ENCODE peak calls at places on chromosomes 16 and 17, in four cellular contexts. W is H1, B is IMR-90, Z is PC-9. G is an unnamed sample.
A peak's percentile ranks its signal among the peaks of the same experiment; 100 is the strongest.

GRCh38 chr16:1917056-1917664 is 1.1 kb downstream of the HS3ST6 start:
- DNase-seq in B (no peak), W (no peak), Z (no peak), G (no peak)

GRCh38 chr16:47016700-47017133 is 43.2 kb upstream of the DNAJA2 start:
- DNase-seq in W (no peak), B (no peak), Z (no peak), G (no peak)

GRCh38 chr16:35142809-35143192 is 1683.4 kb downstream of the TP53TG3F start:
- DNase-seq in Z (no peak), W (no peak), B (no peak), G (no peak)

GRCh38 chr16:88561485-88562369 is 8.5 kb upstream of the ZC3H18 start:
- DNase-seq in B (peak; percentile 43), Z (peak; percentile 60), W (peak; percentile 74), G (no peak)

GRCh38 chr16:87808108-87808507 is 42.3 kb upstream of the KLHDC4 start:
- DNase-seq in Z (no peak), W (no peak), B (no peak), G (no peak)

GRCh38 chr17:61635913-61636432 is 45.0 kb upstream of the NACA2 start:
- DNase-seq in Z (peak; percentile 36), B (peak; percentile 66), W (peak; percentile 66), G (no peak)

GRCh38 chr16:23823475-23824407 is 12.0 kb upstream of the PRKCB start:
- DNase-seq in Z (no peak), W (no peak), B (no peak), G (no peak)

GRCh38 chr17:81241203-81241602 is 2.1 kb downstream of the NDUFAF8 start:
- DNase-seq in B (no peak), Z (no peak), W (no peak), G (no peak)

GRCh38 chr16:57689772-57690558 is 4.6 kb upstream of the DRC7 start:
- DNase-seq in Z (no peak), W (no peak), B (no peak), G (no peak)

GRCh38 chr17:46013502-46014165 is 14.6 kb downstream of the STH start:
- DNase-seq in W (no peak), Z (no peak), B (peak; percentile 70), G (no peak)

GRCh38 chr16:67162439-67163163 is 1.9 kb upstream of the HSF4 start:
- DNase-seq in Z (no peak), W (peak; percentile 71), B (no peak), G (no peak)

GRCh38 chr17:32110596-32110995 is 31.7 kb upstream of the RHOT1 start:
- DNase-seq in B (no peak), Z (no peak), W (peak; percentile 45), G (no peak)

GRCh38 chr16:82252582-82252981 is 82.6 kb upstream of the MPHOSPH6 start:
- DNase-seq in B (no peak), W (no peak), Z (no peak), G (no peak)

GRCh38 chr17:4919511-4920047 is 12.5 kb upstream of the GP1BA start:
- DNase-seq in W (no peak), Z (no peak), B (no peak), G (no peak)

GRCh38 chr16:82649766-82650165 is 23.0 kb downstream of the CDH13 start:
- DNase-seq in Z (no peak), B (peak; percentile 57), W (no peak), G (no peak)

GRCh38 chr16:54976651-54977200 is 46.1 kb downstream of the IRX5 start:
- DNase-seq in W (no peak), Z (no peak), B (no peak), G (no peak)

GRCh38 chr17:28901866-28902818 is 737 bp downstream of the DHRS13 start:
- DNase-seq in Z (no peak), W (no peak), B (no peak), G (no peak)

GRCh38 chr17:65593870-65594584 is 32.6 kb upstream of the AXIN2 start:
- DNase-seq in B (peak; percentile 13), Z (no peak), W (no peak), G (no peak)

GRCh38 chr17:44549736-44550135 is 7.5 kb upstream of the FZD2 start:
- DNase-seq in B (no peak), W (no peak), Z (no peak), G (no peak)

GRCh38 chr17:11356371-11356770 is 115.4 kb downstream of the SHISA6 start:
- DNase-seq in Z (no peak), W (no peak), B (no peak), G (no peak)

DNA sequence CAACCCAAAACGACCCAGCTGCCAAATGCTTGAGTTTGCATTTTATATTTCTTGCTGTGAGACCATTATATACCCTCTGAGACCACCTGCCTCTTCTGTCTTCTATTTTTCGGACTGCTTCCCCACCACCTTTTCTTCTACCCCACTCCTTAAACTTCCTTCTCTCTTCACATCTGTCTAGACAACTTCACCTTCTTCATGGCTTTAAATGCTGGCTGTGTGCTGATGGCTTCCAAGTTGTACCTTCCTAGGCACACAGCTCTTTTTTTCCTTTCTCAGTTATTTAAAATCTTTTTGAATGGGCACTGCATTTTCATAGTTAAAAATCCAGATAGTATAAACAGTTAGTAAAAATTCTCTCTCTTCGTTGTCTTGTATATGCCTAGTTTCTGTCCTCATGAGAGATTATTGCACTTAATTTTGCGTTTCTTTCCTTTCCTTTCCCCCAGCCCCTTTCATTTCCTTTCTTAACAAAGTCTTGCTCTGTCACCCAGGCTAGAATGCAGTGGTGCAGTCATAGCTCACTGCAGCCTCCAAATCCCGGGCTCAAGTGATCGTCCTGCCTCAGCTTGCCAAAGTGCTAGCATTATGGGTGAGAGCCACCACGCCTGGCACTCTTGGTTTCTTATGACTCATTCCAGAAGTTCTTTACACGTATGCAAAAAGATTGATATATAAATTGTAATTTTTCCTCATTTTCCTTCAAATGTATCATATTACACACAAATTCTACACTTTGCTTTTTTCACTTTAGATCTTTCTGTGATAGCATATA is 114.3 kb downstream of the NPIPB5 start:
- DNase-seq in B (no peak), W (peak; percentile 37), Z (no peak), G (peak; percentile 73)
- H3K27ac ChIP-seq in B (no peak overlapping the region), W (no peak overlapping the region), Z (no peak overlapping the region), G (peak overlapping the region; percentile 53)

GRCh38 chr17:74761419-74761818 is 13.0 kb downstream of the NHERF1 start:
- DNase-seq in B (no peak), W (no peak), Z (no peak), G (no peak)
- H3K27ac ChIP-seq in B (no peak overlapping the region), W (peak overlapping the region; percentile 51), Z (no peak overlapping the region), G (peak overlapping the region; percentile 85)

GRCh38 chr17:42512733-42513251 is 23.2 kb upstream of the NAGLU start:
- DNase-seq in Z (no peak), W (no peak), B (peak; percentile 56), G (no peak)
- H3K27ac ChIP-seq in Z (no peak overlapping the region), W (no peak overlapping the region), B (peak overlapping the region; percentile 77), G (no peak overlapping the region)

GRCh38 chr16:86202760-86203426 is 303.9 kb downstream of the IRF8 start:
- DNase-seq in B (no peak), W (no peak), Z (no peak), G (no peak)

GRCh38 chr16:86202267-86202666 is 303.3 kb downstream of the IRF8 start:
- DNase-seq in B (no peak), W (no peak), Z (no peak), G (no peak)

GRCh38 chr16:86199871-86200700 is 301.1 kb downstream of the IRF8 start:
- DNase-seq in B (peak; percentile 94), W (no peak), Z (no peak), G (no peak)

GRCh38 chr16:86200722-86201121 is 301.8 kb downstream of the IRF8 start:
- DNase-seq in Z (no peak), B (peak; percentile 37), W (no peak), G (no peak)

GRCh38 chr16:86201746-86202145 is 302.8 kb downstream of the IRF8 start:
- DNase-seq in W (no peak), B (no peak), Z (no peak), G (no peak)
- H3K27ac ChIP-seq in W (no peak overlapping the region), B (no peak overlapping the region), Z (no peak overlapping the region), G (no peak overlapping the region)

DNA sequence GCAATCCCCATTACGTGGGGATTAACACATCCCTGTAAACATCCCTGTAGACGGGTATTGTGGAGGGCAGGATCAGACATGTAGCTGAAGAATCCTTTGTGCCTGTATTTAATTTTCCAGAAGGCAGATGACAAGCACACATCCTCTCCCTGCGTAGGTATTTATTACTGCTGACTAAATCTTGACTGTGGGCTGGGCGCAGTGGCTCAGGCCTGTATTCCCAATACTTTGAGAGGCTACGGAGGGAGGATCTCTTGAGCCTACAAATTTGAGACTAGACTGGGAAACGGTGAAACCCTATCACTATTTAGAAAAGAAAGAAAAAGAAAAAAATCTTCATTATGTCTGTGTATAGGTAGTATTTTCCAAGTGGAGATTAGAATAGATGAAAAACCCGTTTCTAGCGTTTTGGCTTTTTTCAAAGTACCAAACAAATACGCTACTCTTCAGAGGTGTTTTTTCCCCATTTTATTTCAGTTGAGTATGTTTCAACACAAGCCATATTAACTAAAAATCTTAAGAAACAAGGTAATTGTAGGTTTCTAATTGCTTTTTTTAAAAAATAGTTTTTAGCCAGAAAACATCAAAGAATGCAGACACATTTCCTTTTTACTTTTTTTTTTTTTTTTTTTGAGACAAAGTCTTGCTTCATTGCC is 1.5 kb upstream of the MARF1 start:
- DNase-seq in B (no peak), W (no peak), Z (no peak), G (peak; percentile 96)
- H3K27ac ChIP-seq in B (no peak overlapping the region), W (no peak overlapping the region), Z (peak overlapping the region; percentile 97), G (peak overlapping the region; percentile 99)

GRCh38 chr17:49784636-49785035 is 3.8 kb upstream of the KAT7 start:
- DNase-seq in W (no peak), B (no peak), Z (no peak), G (no peak)

GRCh38 chr17:49779730-49780220 is 8.7 kb upstream of the KAT7 start:
- DNase-seq in B (peak; percentile 84), W (no peak), Z (peak; percentile 6), G (peak; percentile 31)

GRCh38 chr17:49788443-49789277 is at the start of gene KAT7:
- DNase-seq in W (peak; percentile 97), Z (peak; percentile 99), B (peak; percentile 99), G (peak; percentile 96)

GRCh38 chr17:49787932-49788442 is 494 bp upstream of the KAT7 start:
- DNase-seq in B (no peak), W (peak; percentile 52), Z (no peak), G (no peak)

DNA sequence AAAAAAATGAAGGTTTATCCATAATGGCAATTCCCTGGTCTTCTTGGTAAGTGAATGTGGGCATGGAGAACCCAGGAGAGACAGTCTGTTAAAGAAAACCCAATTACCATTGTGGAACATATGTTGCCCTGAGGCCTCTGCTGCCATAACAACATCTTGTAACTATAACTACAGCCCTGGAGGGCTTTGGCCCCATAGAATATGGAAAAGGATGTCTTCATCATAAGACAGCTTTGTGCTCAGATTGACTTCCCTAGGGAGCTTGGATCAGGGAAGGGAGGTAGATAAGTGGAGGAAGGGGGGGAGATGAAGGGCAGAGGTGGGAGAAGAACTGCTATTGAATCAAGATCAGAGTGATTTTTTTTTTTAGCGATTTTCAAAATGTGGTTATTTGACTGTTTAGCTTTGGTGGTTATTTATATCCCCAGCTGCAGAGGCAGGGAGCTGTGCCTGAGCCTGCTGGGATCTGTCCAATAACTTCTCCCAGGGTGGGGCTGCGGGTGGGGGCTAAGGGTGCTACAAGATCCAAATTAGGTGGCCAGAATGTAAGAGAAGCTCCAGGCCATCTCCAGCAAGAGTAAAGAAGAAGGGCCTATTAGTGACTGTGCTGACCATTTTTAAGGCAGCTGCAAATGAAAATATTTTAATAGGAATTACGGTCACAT is 5.3 kb upstream of the KAT7 start:
- DNase-seq in W (no peak), B (no peak), Z (no peak), G (no peak)
- H3K27ac ChIP-seq in W (no peak overlapping the region), B (no peak overlapping the region), Z (no peak overlapping the region), G (no peak overlapping the region)